ENCODE peak calls at places on chromosomes 6 and 20, in eight cellular contexts. V is cardiac fibroblast; C is hepatocyte; G is uterus; H is esophagus muscularis mucosa; D is lower lobe of right lung; W is CD8-positive, alpha-beta T cell; I is left ventricle myocardium inferior. J is an unnamed sample.

GRCh38 chr6:85866373-85866740 is 223.7 kb upstream of the SYNCRIP start:
- DNase-seq in D (no peak), G (no peak), W (no peak), C (no peak), I (no peak), V (peak; percentile 32), H (no peak), J (peak; percentile 18)

GRCh38 chr6:152571089-152571488 is 66.1 kb downstream of the SYNE1 start:
- DNase-seq in V (peak; percentile 77), D (no peak), W (no peak), C (no peak), G (no peak), I (no peak), H (no peak), J (peak; percentile 58)

GRCh38 chr20:17654649-17655285 is 27.3 kb downstream of the RRBP1 start:
- DNase-seq in C (peak; percentile 64), D (no peak), W (no peak), V (peak; percentile 72), H (no peak), G (peak; percentile 68), I (no peak), J (peak; percentile 69)

GRCh38 chr20:39295301-39295700 is 333.2 kb downstream of the DHX35 start:
- DNase-seq in C (no peak), V (no peak), H (no peak), I (no peak), W (no peak), D (no peak), G (no peak), J (no peak)

GRCh38 chr6:39915866-39916265 is 18.4 kb downstream of the MOCS1 start:
- DNase-seq in G (no peak), C (no peak), W (no peak), I (no peak), V (no peak), D (no peak), H (no peak), J (no peak)

GRCh38 chr6:7846971-7847818 is 63.4 kb downstream of the TXNDC5 start:
- DNase-seq in I (no peak), W (no peak), G (no peak), H (no peak), V (peak; percentile 78), C (no peak), D (no peak), J (peak; percentile 74)

GRCh38 chr6:650098-650497 is 6.8 kb downstream of the HUS1B start:
- DNase-seq in V (peak; percentile 29), H (no peak), G (no peak), I (no peak), D (no peak), C (peak; percentile 12), W (no peak), J (peak; percentile 42)

GRCh38 chr20:31835977-31836852 is 9.2 kb downstream of the FOXS1 start:
- DNase-seq in G (peak; percentile 73), C (peak; percentile 84), D (peak; percentile 73), W (peak; percentile 9), H (peak; percentile 94), I (peak; percentile 79), V (peak; percentile 90), J (peak; percentile 95)

GRCh38 chr6:148470606-148471299 is 128.1 kb downstream of the SASH1 start:
- DNase-seq in D (no peak), H (peak; percentile 66), I (no peak), V (no peak), G (no peak), C (no peak), W (no peak), J (no peak)

GRCh38 chr20:10649080-10649816 is 24.6 kb downstream of the JAG1 start:
- DNase-seq in C (no peak), G (no peak), D (no peak), H (no peak), V (no peak), I (no peak), W (no peak), J (no peak)

GRCh38 chr6:163876391-163876790 is 461.9 kb downstream of the QKI start:
- DNase-seq in G (no peak), I (no peak), C (no peak), W (no peak), V (no peak), H (no peak), D (no peak), J (no peak)

GRCh38 chr6:164731539-164731938 is 577.9 kb downstream of the C6orf118 start:
- DNase-seq in W (no peak), H (no peak), C (no peak), D (no peak), I (no peak), V (no peak), G (no peak), J (no peak)

GRCh38 chr6:109455502-109456282 is at the start of gene MICAL1:
- DNase-seq in V (peak; percentile 62), W (peak; percentile 62), G (peak; percentile 72), I (peak; percentile 73), D (peak; percentile 91), C (peak; percentile 84), H (no peak), J (peak; percentile 40)
- H3K4me3 ChIP-seq in V (peak within 1 kb of the TSS; percentile 89), W (peak within 1 kb of the TSS; percentile 99), G (peak within 1 kb of the TSS; percentile 77), I (peak within 1 kb of the TSS; percentile 84), D (peak within 1 kb of the TSS; percentile 86), C (peak within 1 kb of the TSS; percentile 95), H (peak within 1 kb of the TSS; percentile 65), J (peak within 1 kb of the TSS; percentile 84)

GRCh38 chr20:38127011-38127621 is 38.0 kb downstream of the TGM2 start:
- DNase-seq in C (peak; percentile 54), H (no peak), G (peak; percentile 60), I (no peak), V (peak; percentile 72), W (no peak), D (peak; percentile 41), J (peak; percentile 78)

GRCh38 chr20:38126146-38126912 is 38.7 kb downstream of the TGM2 start:
- DNase-seq in G (peak; percentile 42), C (no peak), V (peak; percentile 34), H (no peak), I (no peak), D (peak; percentile 47), W (no peak), J (peak; percentile 58)

GRCh38 chr20:38127920-38128528 is 37.0 kb downstream of the TGM2 start:
- DNase-seq in I (no peak), W (no peak), G (peak; percentile 11), C (no peak), V (no peak), D (peak; percentile 20), H (no peak), J (no peak)

GRCh38 chr20:38123021-38123587 is 42.0 kb downstream of the TGM2 start:
- DNase-seq in W (no peak), I (no peak), V (peak; percentile 71), G (peak; percentile 22), D (peak; percentile 35), H (peak; percentile 84), C (peak; percentile 64), J (peak; percentile 78)

DNA sequence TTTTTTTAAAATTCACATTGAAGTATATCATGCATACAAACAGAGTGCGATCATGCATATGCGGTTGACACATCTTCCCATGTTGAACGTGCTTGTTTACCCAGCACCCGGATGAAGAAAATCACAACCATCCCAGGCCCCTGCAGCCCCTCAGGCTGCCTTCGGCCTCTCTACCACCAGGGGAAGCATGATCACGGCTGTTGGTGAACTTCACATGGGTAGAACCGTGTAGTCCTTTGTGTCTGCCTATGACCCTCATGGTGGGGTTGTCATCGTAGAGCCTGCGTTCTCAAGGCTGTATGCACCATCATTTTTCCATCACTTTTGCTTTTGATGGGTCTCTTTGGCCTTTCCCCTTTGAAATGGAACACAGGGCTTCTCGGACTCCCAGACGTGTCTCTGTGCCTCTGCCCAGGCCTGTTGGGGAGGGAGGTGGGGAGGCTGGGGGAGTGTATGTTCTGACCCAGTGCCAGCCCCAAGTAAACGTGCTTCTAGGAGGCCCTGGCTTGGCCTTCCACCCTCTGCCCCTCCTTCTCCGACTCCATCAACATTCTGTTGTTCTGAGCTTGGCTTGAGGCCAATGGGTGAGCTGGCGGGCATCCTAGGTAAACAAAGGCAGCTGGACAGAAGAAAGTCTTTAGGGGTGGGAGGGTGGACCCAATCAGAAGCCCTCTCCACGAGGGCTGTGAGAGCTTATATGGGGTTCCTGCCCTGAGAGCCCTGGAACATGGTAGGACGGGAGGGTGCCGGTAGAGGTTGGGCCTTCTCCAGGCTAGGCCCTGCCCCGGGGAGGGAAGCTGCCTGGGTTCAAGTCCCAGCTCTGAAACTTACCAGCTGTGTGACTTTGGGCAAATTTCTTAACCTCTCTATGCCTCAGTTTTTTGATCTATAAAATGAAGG is 39.7 kb downstream of the TGM2 start:
- DNase-seq in G (peak; percentile 59), D (peak; percentile 74), W (no peak), H (peak; percentile 91), I (peak; percentile 73), C (no peak), V (peak; percentile 90), J (peak; percentile 90)
- TF ChIP-seq CTCF in G (no peak), D (peak; percentile 18), W (no peak), H (peak; percentile 15), I (peak; percentile 35), C (no peak), V (peak; percentile 16), J (no peak)

DNA sequence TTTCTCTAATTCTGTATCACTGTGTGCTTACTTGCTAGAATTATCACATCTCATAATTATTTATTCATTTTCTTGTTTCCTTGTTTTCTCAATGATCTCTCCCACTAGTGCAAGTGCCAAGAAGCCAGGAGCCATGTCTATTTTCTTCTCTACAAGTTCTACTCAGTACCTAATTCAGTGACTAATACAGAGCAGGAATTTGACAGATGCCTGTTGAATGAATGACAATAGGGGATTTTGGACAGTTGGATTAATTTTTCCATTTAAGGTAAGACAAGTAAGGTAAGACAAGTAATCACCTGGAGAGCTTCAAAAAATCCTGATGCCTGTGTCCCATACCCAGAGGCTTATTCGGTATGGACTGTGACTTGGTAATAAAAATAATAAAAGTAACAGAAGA is 81.0 kb downstream of the EDN1 start:
- DNase-seq in I (no peak), V (no peak), H (no peak), C (no peak), D (no peak), G (no peak), W (no peak), J (no peak)
- H3K4me3 ChIP-seq in I (no peak overlapping the region), V (no peak overlapping the region), H (no peak overlapping the region), C (no peak overlapping the region), D (no peak overlapping the region), G (no peak overlapping the region), W (no peak overlapping the region), J (no peak overlapping the region)

DNA sequence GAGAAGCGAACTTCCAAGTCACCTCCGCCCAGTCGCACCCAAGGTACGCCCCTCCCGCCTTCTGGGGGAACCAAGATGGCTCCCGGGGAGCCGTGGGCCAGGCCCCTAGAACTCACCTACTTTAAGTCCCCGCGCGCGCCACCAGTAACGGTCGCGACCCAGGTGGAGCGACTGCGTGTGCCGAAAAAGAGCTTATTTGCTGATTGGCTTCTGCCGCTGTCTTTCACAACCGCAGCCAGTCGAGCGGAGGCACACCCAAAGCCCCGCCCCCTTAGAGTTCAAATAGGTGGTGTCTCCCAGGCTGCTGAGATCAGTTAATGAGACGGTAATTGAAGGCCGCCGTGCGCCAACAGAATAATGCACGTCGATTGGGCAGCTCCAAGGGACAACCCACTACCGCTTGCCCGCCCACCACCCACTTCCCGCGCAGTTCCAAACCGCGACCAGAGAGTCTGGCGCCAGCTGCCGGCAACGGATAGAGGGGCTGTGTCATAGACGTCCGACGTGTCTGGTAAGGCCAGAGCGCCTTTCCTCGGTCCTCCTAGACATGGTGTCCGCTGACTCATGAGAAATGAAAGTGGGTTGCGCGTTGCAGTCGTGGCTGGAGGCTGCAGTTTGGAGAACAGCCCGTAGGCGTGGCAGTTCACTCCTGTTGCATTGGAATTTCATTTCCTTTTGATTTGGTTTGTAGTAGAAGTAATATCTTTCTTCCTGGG is at the start of gene MDC1:
- DNase-seq in C (peak; percentile 99), G (peak; percentile 100), W (peak; percentile 98), V (peak; percentile 100), H (peak; percentile 100), D (peak; percentile 100), I (peak; percentile 100), J (peak; percentile 100)
- TF ChIP-seq CTCF in C (peak; percentile 2), G (peak; percentile 28), W (peak; percentile 47), V (peak; percentile 35), H (peak; percentile 44), D (peak; percentile 59), I (peak; percentile 66), J (peak; percentile 41)